ENCODE peak calls at places on chromosomes 12 and 14, in nine cellular contexts. D, I, P, L, O, W, U, B and S are unnamed samples.

GRCh38 chr12:18462437-18462836 is 201.1 kb downstream of the PIK3C2G start:
- DNase-seq in D (no peak), I (no peak), P (no peak), L (no peak), O (no peak), W (peak), U (no peak), B (peak), S (no peak)

GRCh38 chr12:127270193-127270592 is 996.8 kb upstream of the TMEM132C start:
- DNase-seq in D (no peak), I (no peak), P (no peak), L (no peak), O (no peak), W (peak), U (no peak), B (peak), S (no peak)

GRCh38 chr12:133080619-133081407 is at the start of gene ZNF140:
- DNase-seq in D (peak), I (peak), P (peak), L (peak), O (peak), W (peak), U (peak), B (peak), S (peak)

GRCh38 chr12:28212182-28212581 is 21.9 kb downstream of the CCDC91 start:
- DNase-seq in D (no peak), I (no peak), P (no peak), L (no peak), O (no peak), W (no peak), U (no peak), B (no peak), S (no peak)

GRCh38 chr14:51386411-51386810 is 146.4 kb downstream of the TMX1 start:
- DNase-seq in D (no peak), I (no peak), P (no peak), L (no peak), O (no peak), W (no peak), U (no peak), B (no peak), S (no peak)

GRCh38 chr12:80627773-80628172 is 79.7 kb upstream of the MYF6 start:
- DNase-seq in D (no peak), I (no peak), P (no peak), L (no peak), O (no peak), W (peak), U (no peak), B (peak), S (no peak)

GRCh38 chr12:106459534-106459933 is 102.0 kb downstream of the POLR3B start:
- DNase-seq in D (no peak), I (no peak), P (no peak), L (no peak), O (no peak), W (no peak), U (no peak), B (no peak), S (no peak)

GRCh38 chr12:123047289-123047688 is 66.8 kb downstream of the ARL6IP4 start:
- DNase-seq in D (no peak), I (no peak), P (no peak), L (no peak), O (no peak), W (no peak), U (no peak), B (no peak), S (no peak)

GRCh38 chr12:118035194-118036041 is 18.9 kb downstream of the RFC5 start:
- DNase-seq in D (no peak), I (no peak), P (no peak), L (peak), O (no peak), W (peak), U (no peak), B (no peak), S (no peak)

GRCh38 chr12:49706351-49707126 is 666 bp downstream of the FMNL3 start:
- DNase-seq in D (peak), I (peak), P (peak), L (peak), O (peak), W (peak), U (peak), B (no peak), S (peak)

GRCh38 chr12:1171657-1172056 is 180.6 kb downstream of the ERC1 start:
- DNase-seq in D (no peak), I (peak), P (no peak), L (no peak), O (no peak), W (peak), U (no peak), B (no peak), S (no peak)

GRCh38 chr14:61747342-61747741 is 14.9 kb upstream of the SNAPC1 start:
- DNase-seq in D (no peak), I (no peak), P (no peak), L (no peak), O (no peak), W (no peak), U (no peak), B (no peak), S (no peak)

GRCh38 chr12:100733817-100734593 is 60.6 kb upstream of the ANO4 start:
- DNase-seq in D (no peak), I (no peak), P (no peak), L (no peak), O (no peak), W (peak), U (no peak), B (no peak), S (no peak)

GRCh38 chr14:100673085-100673806 is 53.4 kb upstream of the DLK1 start:
- DNase-seq in D (no peak), I (no peak), P (peak), L (no peak), O (no peak), W (no peak), U (no peak), B (no peak), S (no peak)

GRCh38 chr14:23512156-23512555 is 39.4 kb downstream of the ZFHX2 start:
- DNase-seq in D (no peak), I (peak), P (no peak), L (peak), O (no peak), W (no peak), U (no peak), B (no peak), S (no peak)

GRCh38 chr12:80412343-80412953 is 31.6 kb upstream of the PTPRQ start:
- DNase-seq in D (no peak), I (peak), P (no peak), L (peak), O (no peak), W (peak), U (no peak), B (peak), S (no peak)

GRCh38 chr14:97456958-97457357 is 659.8 kb downstream of the VRK1 start:
- DNase-seq in D (no peak), I (no peak), P (no peak), L (no peak), O (no peak), W (no peak), U (no peak), B (no peak), S (no peak)

GRCh38 chr12:138898-139534 is 72.4 kb downstream of the IQSEC3 start:
- DNase-seq in D (no peak), I (no peak), P (no peak), L (no peak), O (peak), W (peak), U (peak), B (no peak), S (no peak)

GRCh38 chr12:104733717-104734175 is 224.3 kb downstream of the SLC41A2 start:
- DNase-seq in D (no peak), I (peak), P (no peak), L (peak), O (no peak), W (no peak), U (no peak), B (no peak), S (no peak)

GRCh38 chr12:94690199-94690695 is 39.9 kb upstream of the TMCC3 start:
- DNase-seq in D (no peak), I (no peak), P (peak), L (no peak), O (no peak), W (peak), U (no peak), B (no peak), S (no peak)

GRCh38 chr14:81716953-81717352 is 183.3 kb upstream of the SEL1L start:
- DNase-seq in D (no peak), I (no peak), P (no peak), L (no peak), O (no peak), W (no peak), U (no peak), B (no peak), S (no peak)

GRCh38 chr14:104264495-104265265 is 126.3 kb downstream of the KIF26A start:
- DNase-seq in D (peak), I (no peak), P (no peak), L (no peak), O (no peak), W (no peak), U (peak), B (no peak), S (peak)

GRCh38 chr12:113040722-113041168 is 15.8 kb upstream of the DTX1 start:
- DNase-seq in D (peak), I (no peak), P (no peak), L (no peak), O (peak), W (peak), U (peak), B (peak), S (no peak)

GRCh38 chr14:104131968-104132732 is 6.2 kb upstream of the KIF26A start:
- DNase-seq in D (no peak), I (no peak), P (no peak), L (no peak), O (no peak), W (no peak), U (no peak), B (no peak), S (no peak)

GRCh38 chr14:58292192-58292591 is 6.2 kb upstream of the ARID4A start:
- DNase-seq in D (no peak), I (no peak), P (no peak), L (no peak), O (no peak), W (no peak), U (no peak), B (no peak), S (no peak)

GRCh38 chr14:103123128-103123633 is at the start of gene TNFAIP2:
- DNase-seq in D (peak), I (no peak), P (no peak), L (peak), O (peak), W (no peak), U (no peak), B (no peak), S (no peak)

GRCh38 chr12:64691793-64692583 is 67.2 kb downstream of the GNS start:
- DNase-seq in D (no peak), I (no peak), P (no peak), L (no peak), O (no peak), W (no peak), U (no peak), B (no peak), S (no peak)

GRCh38 chr14:54040851-54041250 is 84.2 kb upstream of the BMP4 start:
- DNase-seq in D (no peak), I (no peak), P (no peak), L (no peak), O (no peak), W (peak), U (no peak), B (no peak), S (no peak)

GRCh38 chr12:78376257-78376656 is 488.3 kb upstream of the SYT1 start:
- DNase-seq in D (no peak), I (no peak), P (no peak), L (no peak), O (no peak), W (peak), U (no peak), B (no peak), S (no peak)

GRCh38 chr14:51564986-51565604 is 86.6 kb upstream of the FRMD6 start:
- DNase-seq in D (no peak), I (no peak), P (no peak), L (no peak), O (no peak), W (no peak), U (no peak), B (no peak), S (no peak)

GRCh38 chr12:116161588-116161987 is 115.9 kb downstream of the MED13L start:
- DNase-seq in D (no peak), I (no peak), P (no peak), L (no peak), O (no peak), W (peak), U (no peak), B (no peak), S (no peak)
- TF ChIP-seq CTCF in D (no peak), I (no peak), P (no peak), L (no peak), O (no peak), W (no peak), U (no peak), B (no peak), S (no peak)

DNA sequence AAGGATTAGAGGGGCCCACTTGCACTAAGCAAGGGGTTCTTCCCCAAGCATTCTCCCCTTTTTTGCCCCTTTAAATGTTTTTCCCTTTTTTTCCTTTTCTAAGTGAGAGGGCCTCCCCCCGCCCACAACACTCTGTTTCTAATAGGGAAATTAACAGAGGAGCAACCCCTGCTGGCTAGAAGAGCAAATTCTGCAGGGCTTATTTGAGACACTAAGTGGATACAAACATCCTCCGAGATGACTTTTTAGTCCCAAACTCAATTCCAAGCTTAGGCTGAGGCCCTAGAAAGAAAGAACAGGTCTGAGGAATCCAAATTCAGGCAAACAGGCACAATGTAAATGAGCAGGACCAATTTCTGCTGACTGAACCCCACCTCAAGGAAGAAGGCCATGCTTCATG is 138.9 kb downstream of the GPR65 start:
- DNase-seq in D (no peak), I (no peak), P (no peak), L (no peak), O (no peak), W (no peak), U (no peak), B (no peak), S (no peak)
- TF ChIP-seq CTCF in D (no peak), I (no peak), P (no peak), L (no peak), O (no peak), W (no peak), U (no peak), B (no peak), S (no peak)

GRCh38 chr12:57460457-57461325 is 1.1 kb downstream of the GLI1 start:
- DNase-seq in D (no peak), I (peak), P (no peak), L (peak), O (no peak), W (no peak), U (no peak), B (no peak), S (peak)
- TF ChIP-seq CTCF in D (no peak), I (no peak), P (no peak), L (no peak), O (no peak), W (no peak), U (no peak), B (no peak), S (no peak)

GRCh38 chr14:28813810-28814209 is 47.2 kb downstream of the FOXG1 start:
- DNase-seq in D (no peak), I (no peak), P (no peak), L (no peak), O (no peak), W (peak), U (no peak), B (no peak), S (no peak)
- TF ChIP-seq CTCF in D (no peak), I (no peak), P (no peak), L (no peak), O (no peak), W (no peak), U (no peak), B (no peak), S (no peak)